ENCODE peak calls at places on chromosomes 13 and 19, in five cellular contexts. C, K, P, I and E are unnamed samples.

GRCh38 chr19:52638601-52639000 is 446 bp upstream of the ZNF83 start:
- DNase-seq in C (no peak), K (no peak), P (no peak), I (peak), E (no peak)

GRCh38 chr13:50319603-50320296 is 304.5 kb downstream of the KCNRG start:
- DNase-seq in C (no peak), K (no peak), P (no peak), I (no peak), E (no peak)

GRCh38 chr13:99610702-99611289 is 109.5 kb downstream of the TM9SF2 start:
- DNase-seq in C (no peak), K (no peak), P (no peak), I (no peak), E (no peak)

GRCh38 chr19:31541396-31541795 is 192.2 kb upstream of the TSHZ3 start:
- DNase-seq in C (no peak), K (no peak), P (no peak), I (no peak), E (no peak)

GRCh38 chr19:19866599-19867248 is 1.0 kb downstream of the ZNF253 start:
- DNase-seq in C (no peak), K (peak), P (no peak), I (peak), E (no peak)

GRCh38 chr13:23160241-23161175 is 20.3 kb upstream of the SGCG start:
- DNase-seq in C (no peak), K (no peak), P (peak), I (peak), E (no peak)

GRCh38 chr13:47397739-47398138 is 500.9 kb upstream of the HTR2A start:
- DNase-seq in C (no peak), K (peak), P (no peak), I (no peak), E (no peak)

GRCh38 chr13:40576369-40576768 is 90.1 kb downstream of the FOXO1 start:
- DNase-seq in C (no peak), K (no peak), P (no peak), I (no peak), E (no peak)

GRCh38 chr19:37987356-37988332 is 80.6 kb downstream of the SIPA1L3 start:
- DNase-seq in C (no peak), K (no peak), P (peak), I (peak), E (no peak)

GRCh38 chr13:64305246-64305645 is 2889.6 kb upstream of the PCDH20 start:
- DNase-seq in C (no peak), K (no peak), P (no peak), I (no peak), E (no peak)

GRCh38 chr19:56671613-56671994 is at the start of gene ZNF835:
- DNase-seq in C (peak), K (no peak), P (no peak), I (no peak), E (no peak)

GRCh38 chr13:68176486-68176885 is 946.4 kb upstream of the PCDH9 start:
- DNase-seq in C (no peak), K (no peak), P (no peak), I (no peak), E (no peak)

GRCh38 chr13:37651891-37652290 is 53.3 kb upstream of the POSTN start:
- DNase-seq in C (no peak), K (no peak), P (no peak), I (no peak), E (no peak)

GRCh38 chr19:49767380-49767779 is 579 bp downstream of the AP2A1 start:
- DNase-seq in C (no peak), K (no peak), P (no peak), I (no peak), E (no peak)

GRCh38 chr13:92991687-92992086 is 234.9 kb upstream of the GPC6 start:
- DNase-seq in C (no peak), K (no peak), P (no peak), I (no peak), E (no peak)

GRCh38 chr13:110834572-110834971 is 80.3 kb downstream of the ANKRD10 start:
- DNase-seq in C (no peak), K (no peak), P (no peak), I (no peak), E (no peak)

GRCh38 chr19:28258794-28259193 is 954.2 kb downstream of the UQCRFS1 start:
- DNase-seq in C (no peak), K (no peak), P (no peak), I (no peak), E (no peak)

GRCh38 chr19:729564-730381 is 21.0 kb downstream of the PALM start:
- DNase-seq in C (no peak), K (no peak), P (no peak), I (no peak), E (no peak)

GRCh38 chr19:5157186-5157585 is 183.4 kb downstream of the PTPRS start:
- DNase-seq in C (no peak), K (no peak), P (no peak), I (no peak), E (no peak)

GRCh38 chr19:42317535-42317934 is 4.4 kb downstream of the TMEM145 start:
- DNase-seq in C (no peak), K (no peak), P (no peak), I (no peak), E (no peak)

GRCh38 chr13:25085125-25085742 is 10.7 kb upstream of the PABPC3 start:
- DNase-seq in C (no peak), K (peak), P (peak), I (peak), E (peak)

GRCh38 chr19:7159105-7159933 is 89.8 kb downstream of the ZNF557 start:
- DNase-seq in C (no peak), K (no peak), P (peak), I (no peak), E (no peak)

GRCh38 chr19:13215572-13216380 is 65.6 kb downstream of the IER2 start:
- DNase-seq in C (no peak), K (peak), P (no peak), I (no peak), E (no peak)

GRCh38 chr19:18541992-18542935 is 1.1 kb downstream of the FKBP8 start:
- DNase-seq in C (no peak), K (no peak), P (no peak), I (no peak), E (no peak)

GRCh38 chr13:24725379-24725778 is 38.6 kb upstream of the RNF17 start:
- DNase-seq in C (no peak), K (no peak), P (no peak), I (no peak), E (no peak)

GRCh38 chr13:58884353-58884752 is 1252.8 kb downstream of the PCDH17 start:
- DNase-seq in C (no peak), K (no peak), P (no peak), I (no peak), E (no peak)